ENCODE peak calls at places on chromosomes 4 and X, in eight cellular contexts. A is Peyer's patch, D is fibroblast of lung, V is PC-3, C is foreskin fibroblast, N is fibroblast of pulmonary artery, X is AG04450, G is left lung. K is an unnamed sample.

GRCh38 chr4:140807491-140808257 is 51.5 kb upstream of the TBC1D9 start:
- DNase-seq in A (no peak), D (peak), V (no peak), C (peak), N (no peak), X (peak), G (no peak), K (no peak)

GRCh38 chrX:131895807-131896206 is 127.3 kb upstream of the STK26 start:
- DNase-seq in A (no peak), D (no peak), V (no peak), C (no peak), N (no peak), X (no peak), G (no peak), K (no peak)

GRCh38 chr4:13182136-13182535 is 302.0 kb downstream of the RAB28 start:
- DNase-seq in A (no peak), D (peak), V (no peak), C (no peak), N (no peak), X (no peak), G (no peak), K (no peak)

GRCh38 chr4:13783800-13784411 is 156.4 kb upstream of the BOD1L1 start:
- DNase-seq in A (no peak), D (peak), V (no peak), C (peak), N (peak), X (no peak), G (no peak), K (no peak)

GRCh38 chrX:106208154-106208553 is 40.0 kb downstream of the PWWP3B start:
- DNase-seq in A (no peak), D (peak), V (no peak), C (no peak), N (no peak), X (no peak), G (no peak), K (no peak)

GRCh38 chrX:117610806-117611205 is 505.8 kb downstream of the KLHL13 start:
- DNase-seq in A (no peak), D (no peak), V (no peak), C (no peak), N (no peak), X (no peak), G (no peak), K (no peak)

GRCh38 chr4:128162434-128162833 is 101.3 kb downstream of the LARP1B start:
- DNase-seq in A (no peak), D (peak), V (peak), C (peak), N (peak), X (no peak), G (no peak), K (no peak)

GRCh38 chr4:8536467-8536866 is 43.7 kb upstream of the GPR78 start:
- DNase-seq in A (no peak), D (no peak), V (no peak), C (no peak), N (no peak), X (no peak), G (no peak), K (no peak)

GRCh38 chr4:80308466-80308822 is 27.1 kb upstream of the CFAP299 start:
- DNase-seq in A (no peak), D (no peak), V (no peak), C (no peak), N (no peak), X (no peak), G (no peak), K (no peak)

GRCh38 chr4:109701566-109702399 is 1.5 kb downstream of the CASP6 start:
- DNase-seq in A (peak), D (no peak), V (peak), C (no peak), N (peak), X (no peak), G (no peak), K (no peak)

GRCh38 chrX:111519215-111519614 is 7.8 kb downstream of the SERTM2 start:
- DNase-seq in A (no peak), D (peak), V (no peak), C (no peak), N (peak), X (no peak), G (no peak), K (no peak)

GRCh38 chrX:72107320-72107719 is 24.4 kb downstream of the RTL5 start:
- DNase-seq in A (no peak), D (no peak), V (peak), C (peak), N (peak), X (no peak), G (no peak), K (no peak)

DNA sequence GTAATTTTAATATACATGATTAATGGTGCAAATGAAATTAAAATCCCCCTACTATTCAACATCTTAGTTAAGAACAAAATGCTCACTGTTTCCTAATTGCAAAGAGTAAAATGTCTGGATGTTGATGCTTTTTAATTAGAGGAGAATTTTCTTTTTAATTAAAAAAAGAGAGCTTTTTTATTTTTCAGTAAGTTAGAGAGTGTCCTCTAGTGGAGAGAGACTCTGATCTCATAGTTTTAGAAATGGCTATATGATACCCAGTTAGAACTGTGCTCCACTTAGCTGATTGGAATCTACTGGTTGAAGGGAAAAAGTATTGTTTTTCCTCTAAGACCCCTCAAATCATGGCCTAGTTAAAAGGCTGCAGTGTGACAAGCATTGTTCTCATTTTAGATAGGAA is 312.0 kb upstream of the MAGEB2 start:
- DNase-seq in A (no peak), D (peak), V (peak), C (peak), N (peak), X (no peak), G (no peak), K (no peak)
- TF ChIP-seq CTCF in A (no peak), D (peak), V (peak), C (peak), N (peak), X (peak), G (no peak), K (no peak)

GRCh38 chrX:3788494-3789233 is 75.2 kb upstream of the PRKX start:
- DNase-seq in A (no peak), D (no peak), V (no peak), C (no peak), N (no peak), X (no peak), G (no peak), K (no peak)
- TF ChIP-seq CTCF in A (no peak), D (no peak), V (no peak), C (no peak), N (no peak), X (peak), G (no peak), K (no peak)

DNA sequence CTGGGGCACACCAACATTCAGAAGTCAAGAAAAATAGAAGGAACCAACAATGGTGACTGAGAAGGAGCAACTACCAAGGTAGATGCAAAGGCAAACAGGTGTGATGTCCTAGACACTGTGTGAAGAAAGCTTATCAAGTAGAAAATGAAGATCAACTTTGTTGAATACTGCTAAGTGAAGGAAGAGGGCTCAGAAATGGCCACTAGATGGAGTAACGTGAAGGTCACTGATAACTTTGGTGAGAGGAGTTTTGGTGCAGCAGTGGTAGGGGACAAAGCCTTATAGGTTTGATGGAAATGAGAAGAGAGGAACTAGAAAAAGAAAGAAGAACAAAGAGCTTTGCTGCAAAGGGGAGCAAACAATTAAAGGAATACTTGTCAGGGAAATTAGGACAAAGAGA is 23.5 kb downstream of the OTC start:
- DNase-seq in A (no peak), D (no peak), V (peak), C (peak), N (peak), X (no peak), G (no peak), K (no peak)
- TF ChIP-seq CTCF in A (no peak), D (peak), V (peak), C (peak), N (peak), X (peak), G (peak), K (no peak)

GRCh38 chrX:11143931-11144678 is 33.0 kb downstream of the HCCS start:
- DNase-seq in A (peak), D (peak), V (peak), C (peak), N (peak), X (peak), G (peak), K (no peak)
- TF ChIP-seq CTCF in A (peak), D (peak), V (peak), C (peak), N (peak), X (peak), G (peak), K (no peak)

DNA sequence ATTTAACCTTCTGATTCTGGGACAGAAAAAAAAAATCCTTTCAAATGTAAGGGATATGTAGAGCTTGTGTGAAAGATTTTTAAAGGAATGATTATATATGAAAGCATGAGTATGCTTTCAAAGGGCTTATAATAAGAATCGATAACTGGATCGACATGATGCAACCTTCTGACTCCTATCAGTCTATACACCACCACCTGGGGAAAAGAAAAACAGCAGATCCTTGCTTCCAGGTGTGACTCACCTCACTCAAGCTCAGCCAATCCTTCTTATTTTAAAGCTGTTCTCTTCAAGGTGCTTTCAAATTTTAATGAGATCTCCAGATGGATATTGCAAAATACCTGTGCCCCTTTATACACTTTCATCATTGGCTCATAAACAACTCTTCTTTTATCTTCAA is 102.1 kb upstream of the EDNRA start:
- DNase-seq in A (no peak), D (no peak), V (peak), C (no peak), N (no peak), X (no peak), G (no peak), K (no peak)
- TF ChIP-seq CTCF in A (no peak), D (no peak), V (peak), C (no peak), N (no peak), X (no peak), G (no peak), K (no peak)

GRCh38 chrX:148552775-148553174 is 52.4 kb downstream of the AFF2 start:
- DNase-seq in A (no peak), D (no peak), V (no peak), C (no peak), N (no peak), X (no peak), G (no peak), K (no peak)
- TF ChIP-seq CTCF in A (no peak), D (peak), V (no peak), C (no peak), N (peak), X (peak), G (peak), K (no peak)

GRCh38 chrX:46573331-46573895 is at the start of gene CHST7:
- DNase-seq in A (peak), D (peak), V (peak), C (peak), N (peak), X (no peak), G (peak), K (peak)
- TF ChIP-seq CTCF in A (no peak), D (peak), V (peak), C (peak), N (peak), X (peak), G (no peak), K (no peak)

GRCh38 chr4:27318740-27319139 is 458.1 kb downstream of the STIM2 start:
- DNase-seq in A (no peak), D (no peak), V (peak), C (peak), N (peak), X (no peak), G (no peak), K (no peak)
- TF ChIP-seq CTCF in A (no peak), D (peak), V (peak), C (peak), N (peak), X (peak), G (peak), K (no peak)

GRCh38 chrX:1537031-1537715 is at the start of gene P2RY8:
- DNase-seq in A (peak), D (no peak), V (peak), C (peak), N (peak), X (no peak), G (peak), K (peak)
- TF ChIP-seq CTCF in A (no peak), D (no peak), V (no peak), C (no peak), N (no peak), X (no peak), G (no peak), K (no peak)

K was measured in activated B cell treated with CpG ODN at 0.5 μM for 24 hours.